ENCODE peak calls at places on chromosomes 2 and 18, in ten cellular contexts. O is HepG2, K is sigmoid colon, T is transverse colon, H is H1, N is breast epithelium, A is stomach, I is GM12878, V is K562, U is prostate gland. B is an unnamed sample.

GRCh38 chr2:176356251-176356650 is 87.0 kb downstream of the MTX2 start:
- DNase-seq in O (no peak), A (no peak), H (no peak), T (no peak), I (no peak), N (no peak), U (no peak), V (no peak), K (no peak), B (no peak)

GRCh38 chr2:675460-675859 is 1.7 kb downstream of the TMEM18 start:
- DNase-seq in I (no peak), V (no peak), T (no peak), K (no peak), U (no peak), O (no peak), H (no peak), A (no peak), N (no peak), B (peak)

GRCh38 chr2:38106420-38107182 is 30.6 kb upstream of the CYP1B1 start:
- DNase-seq in U (no peak), T (no peak), H (no peak), I (no peak), V (no peak), N (no peak), A (no peak), O (no peak), K (no peak), B (no peak)

GRCh38 chr2:2159336-2159735 is 171.7 kb downstream of the MYT1L start:
- DNase-seq in A (no peak), I (no peak), H (no peak), T (no peak), N (no peak), U (no peak), O (no peak), K (no peak), V (no peak), B (no peak)

GRCh38 chr2:231482806-231483391 is 18.6 kb upstream of the NCL start:
- DNase-seq in A (peak), V (peak), I (no peak), H (peak), K (peak), T (peak), U (peak), N (peak), O (peak), B (peak)

GRCh38 chr2:230441188-230441897 is 25.3 kb downstream of the SP100 start:
- DNase-seq in I (peak), U (no peak), H (no peak), A (no peak), O (no peak), N (peak), T (peak), K (no peak), V (no peak), B (no peak)

GRCh38 chr2:105840933-105841332 is 96.2 kb downstream of the NCK2 start:
- DNase-seq in U (no peak), V (no peak), N (no peak), I (no peak), O (no peak), K (no peak), A (no peak), T (no peak), H (no peak), B (peak)

GRCh38 chr2:9877726-9878125 is 34.5 kb downstream of the TAF1B start:
- DNase-seq in U (no peak), H (no peak), V (no peak), T (no peak), O (no peak), A (no peak), K (no peak), I (no peak), N (no peak), B (no peak)

GRCh38 chr2:64348386-64349142 is 105.4 kb upstream of the LGALSL start:
- DNase-seq in I (no peak), K (no peak), O (no peak), U (no peak), T (no peak), A (no peak), V (no peak), N (no peak), H (no peak), B (no peak)

GRCh38 chr2:101574622-101575021 is 99.7 kb upstream of the RFX8 start:
- DNase-seq in U (no peak), V (no peak), A (no peak), T (no peak), K (no peak), I (no peak), N (no peak), O (no peak), H (no peak), B (no peak)

GRCh38 chr2:96267159-96267971 is 1.3 kb downstream of the CIAO1 start:
- DNase-seq in V (peak), A (peak), K (no peak), U (no peak), H (peak), N (no peak), T (peak), I (no peak), O (peak), B (no peak)

GRCh38 chr2:8004250-8004681 is 677.6 kb upstream of the ID2 start:
- DNase-seq in A (no peak), I (no peak), K (peak), N (peak), U (no peak), V (peak), T (peak), H (no peak), O (no peak), B (no peak)

GRCh38 chr2:173750332-173750731 is 214.8 kb downstream of the SP3 start:
- DNase-seq in K (no peak), I (no peak), A (no peak), V (no peak), O (no peak), T (no peak), H (no peak), N (no peak), U (no peak), B (no peak)

GRCh38 chr18:32529737-32530420 is 59.2 kb upstream of the GAREM1 start:
- DNase-seq in A (no peak), H (no peak), T (no peak), U (no peak), K (no peak), O (no peak), N (no peak), V (no peak), I (no peak), B (no peak)

GRCh38 chr2:133247613-133248012 is 320.6 kb downstream of the NCKAP5 start:
- DNase-seq in A (no peak), O (no peak), U (no peak), T (no peak), I (peak), H (no peak), K (no peak), V (no peak), N (no peak), B (no peak)

GRCh38 chr18:36349552-36349951 is 52.0 kb downstream of the FHOD3 start:
- DNase-seq in A (no peak), K (no peak), N (no peak), T (no peak), I (no peak), V (no peak), O (no peak), U (no peak), H (no peak), B (peak)

GRCh38 chr2:241896746-241897201 is 27.2 kb downstream of the RTP5 start:
- DNase-seq in A (peak), V (no peak), N (no peak), U (no peak), I (no peak), K (no peak), T (no peak), O (no peak), H (no peak), B (no peak)

GRCh38 chr18:73980289-73980979 is 167.2 kb downstream of the FBXO15 start:
- DNase-seq in K (no peak), O (peak), A (no peak), I (no peak), T (no peak), N (no peak), V (peak), U (no peak), H (peak), B (peak)

GRCh38 chr2:176653856-176654443 is 384.7 kb downstream of the MTX2 start:
- DNase-seq in T (peak), I (no peak), V (peak), A (peak), O (peak), N (no peak), K (peak), H (no peak), U (peak), B (no peak)

GRCh38 chr2:233430091-233430490 is 75.8 kb downstream of the DGKD start:
- DNase-seq in T (no peak), A (no peak), N (no peak), U (no peak), I (no peak), V (no peak), K (no peak), H (no peak), O (no peak), B (no peak)

GRCh38 chr2:240235811-240236210 is 95.4 kb upstream of the OTOS start:
- DNase-seq in T (no peak), I (no peak), K (peak), V (no peak), U (no peak), N (no peak), H (no peak), O (no peak), A (no peak), B (no peak)

GRCh38 chr2:236366406-236366805 is 102.2 kb upstream of the ASB18 start:
- DNase-seq in H (no peak), U (no peak), N (no peak), I (peak), T (no peak), O (no peak), V (no peak), A (no peak), K (no peak), B (peak)

GRCh38 chr2:212797484-212798205 is 259.0 kb upstream of the ERBB4 start:
- DNase-seq in H (no peak), U (no peak), N (no peak), V (no peak), K (no peak), A (no peak), T (no peak), I (no peak), O (no peak), B (no peak)

GRCh38 chr2:142984657-142985056 is 107.2 kb downstream of the KYNU start:
- DNase-seq in O (no peak), K (no peak), T (no peak), I (no peak), U (no peak), N (no peak), H (no peak), V (no peak), A (no peak), B (no peak)

GRCh38 chr2:119465687-119466086 is 34.0 kb downstream of the TMEM37 start:
- DNase-seq in I (no peak), A (no peak), H (no peak), V (no peak), U (no peak), K (no peak), T (no peak), N (no peak), O (no peak), B (no peak)

GRCh38 chr2:33104726-33105125 is 158.0 kb downstream of the LTBP1 start:
- DNase-seq in I (no peak), U (no peak), H (no peak), O (no peak), T (no peak), V (peak), A (no peak), N (no peak), K (no peak), B (no peak)

GRCh38 chr2:169690958-169691357 is 3.2 kb downstream of the CFAP210 start:
- DNase-seq in V (no peak), T (no peak), U (no peak), N (no peak), O (no peak), A (no peak), H (no peak), I (no peak), K (no peak), B (no peak)

GRCh38 chr2:169693344-169693743 is 861 bp downstream of the CFAP210 start:
- DNase-seq in K (no peak), H (no peak), O (peak), T (no peak), I (no peak), A (no peak), U (no peak), N (no peak), V (no peak), B (no peak)

GRCh38 chr2:169696381-169696780 is 2.1 kb downstream of the PHOSPHO2 start:
- DNase-seq in K (no peak), U (no peak), A (no peak), I (no peak), V (no peak), H (no peak), O (no peak), T (no peak), N (no peak), B (no peak)

GRCh38 chr2:169694894-169695260 is 608 bp downstream of the PHOSPHO2 start:
- DNase-seq in O (no peak), U (no peak), A (no peak), K (no peak), N (no peak), I (no peak), V (no peak), T (no peak), H (no peak), B (no peak)

DNA sequence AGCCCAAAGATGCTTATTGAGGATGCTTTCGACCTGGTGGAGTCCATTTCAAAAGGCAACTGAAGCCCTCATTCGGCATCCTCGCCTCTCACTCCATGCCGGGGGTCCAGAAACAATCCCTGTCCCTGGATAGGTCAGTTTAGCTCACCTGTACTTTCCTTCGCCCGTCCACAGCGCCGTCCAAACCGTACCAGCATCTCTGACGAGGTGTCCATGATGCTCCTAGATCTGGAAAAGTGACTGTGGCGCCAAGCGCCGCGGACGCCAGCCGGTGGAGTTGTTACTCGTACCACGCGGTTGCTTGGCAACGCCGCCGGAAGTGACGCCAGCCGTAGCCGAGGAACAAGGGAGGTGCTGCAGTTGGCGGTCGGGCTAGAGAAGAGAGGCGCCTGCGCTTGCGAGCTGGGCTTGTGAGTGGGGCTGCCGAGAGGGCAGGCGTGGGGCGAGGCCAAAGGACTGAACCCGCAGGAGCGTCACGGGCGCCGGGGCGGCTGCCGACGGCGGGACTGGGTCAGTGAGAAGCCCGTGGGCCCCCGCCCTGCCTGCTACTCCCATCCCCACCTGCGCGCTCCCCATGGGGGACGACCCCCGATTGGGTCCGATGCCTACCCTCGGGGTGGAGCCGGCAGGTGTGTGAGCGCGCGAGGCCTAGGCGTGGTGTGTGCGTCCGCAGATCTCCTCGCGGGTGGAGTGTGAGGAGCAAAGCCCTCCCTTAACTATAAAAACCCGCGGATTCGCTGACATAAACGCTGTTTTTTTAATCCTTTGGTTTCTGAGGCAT is at the start of the genes CFAP210 and PHOSPHO2:
- DNase-seq in I (peak), N (peak), O (peak), K (peak), H (peak), U (peak), T (peak), V (peak), A (peak), B (peak)
- TF ChIP-seq POLR2A in I (peak), N (peak), O (peak), K (peak), H (peak), U (peak), T (peak), V (peak), A (peak), B (peak)

DNA sequence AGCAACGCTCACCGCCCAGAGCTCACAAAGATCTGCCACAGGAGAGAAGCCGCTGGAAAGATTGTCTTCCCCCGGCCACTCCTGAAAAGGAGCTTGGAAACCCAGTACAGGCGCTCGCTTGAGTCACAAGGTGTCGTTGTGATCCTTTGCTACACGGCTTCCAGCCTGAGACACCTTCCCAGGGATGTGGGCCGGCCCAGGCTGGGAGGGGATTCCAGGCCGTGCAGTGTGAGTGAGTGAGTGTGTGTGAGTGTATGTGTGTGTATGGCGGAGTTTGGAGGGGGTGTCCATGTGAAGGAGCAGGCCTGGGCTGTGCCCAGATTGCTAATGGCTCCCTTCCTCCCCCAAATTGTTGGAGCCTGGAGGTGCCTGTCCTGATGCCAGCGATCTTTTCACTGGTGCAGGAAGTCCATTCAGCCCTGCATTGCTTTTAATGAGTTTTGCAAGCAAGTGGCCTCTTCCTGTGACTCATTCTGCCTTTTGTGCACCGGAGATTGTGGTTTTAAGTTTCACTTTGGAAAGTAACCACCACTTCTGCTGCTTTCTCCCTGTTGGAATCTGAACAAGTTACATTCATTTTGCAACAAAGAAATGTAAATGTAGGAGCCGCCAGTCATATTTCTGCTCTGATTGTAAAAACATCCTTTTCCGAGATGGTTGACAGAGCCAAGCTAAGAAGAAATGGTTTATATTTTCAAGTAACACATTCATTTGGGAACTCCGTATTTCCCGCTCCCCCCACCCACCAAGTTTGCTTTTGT is 83.7 kb downstream of the LPIN1 start:
- DNase-seq in T (peak), N (peak), V (peak), K (peak), O (peak), H (peak), U (peak), I (peak), A (peak), B (no peak)
- TF ChIP-seq POLR2AphosphoS5 in T (peak), N (no peak), V (peak), K (peak), O (peak), H (peak), U (peak), I (no peak), A (peak), B (peak)

DNA sequence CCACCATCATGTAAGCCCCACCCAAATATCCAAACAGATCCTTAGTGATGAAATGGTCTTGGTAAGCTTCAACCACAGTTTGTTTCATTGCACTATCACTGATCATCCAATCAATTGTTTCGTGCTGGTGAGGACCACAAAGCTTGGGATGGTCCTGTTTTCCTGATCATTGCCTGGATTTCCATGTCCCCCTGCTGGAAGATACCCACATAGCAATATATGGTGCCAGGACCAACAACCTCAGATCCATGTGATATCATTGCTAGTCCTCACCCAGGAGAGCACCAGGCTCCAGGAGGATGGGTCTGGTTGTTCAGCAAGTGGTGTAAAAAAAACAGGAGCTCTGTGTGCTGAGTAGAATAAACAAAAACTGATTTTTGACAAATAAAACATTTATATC is 206.5 kb upstream of the SH3BP4 start:
- DNase-seq in H (no peak), T (no peak), I (no peak), A (no peak), V (peak), K (no peak), O (no peak), U (no peak), N (no peak), B (peak)
- TF ChIP-seq CTCF in H (peak), T (no peak), I (no peak), A (no peak), V (no peak), K (no peak), O (peak), U (no peak), N (no peak), B (no peak)

GRCh38 chr2:164898475-164898874 is 56.9 kb downstream of the SLC38A11 start:
- DNase-seq in U (no peak), K (no peak), T (no peak), A (no peak), I (no peak), O (peak), H (no peak), N (no peak), V (no peak), B (no peak)
- TF ChIP-seq POLR2A in U (no peak), K (no peak), T (no peak), A (no peak), I (no peak), O (no peak), H (no peak), N (no peak), V (no peak), B (no peak)

GRCh38 chr2:120474486-120474885 is 128.6 kb downstream of the INHBB start:
- DNase-seq in H (no peak), O (no peak), K (peak), N (no peak), V (no peak), I (no peak), U (no peak), T (no peak), A (no peak), B (no peak)
- TF ChIP-seq POLR2AphosphoS5 in H (no peak), O (no peak), K (no peak), N (no peak), V (no peak), I (no peak), U (no peak), T (no peak), A (no peak), B (no peak)

B was measured in esophagus muscularis mucosa.